ENCODE peak calls at places on chromosomes 4 and X, in five cellular contexts. One of them, this sample, is unnamed.
A peak's percentile ranks its signal among the peaks of the same experiment; 100 is the strongest.

GRCh38 chr4:148376151-148376550 is 66.1 kb downstream of the NR3C2 start:
- DNase-seq in AG04450: no peak
- DNase-seq in fibroblast of mammary gland: no peak
- DNase-seq in Peyer's patch: peak; percentile 25
- DNase-seq in ovary: peak; percentile 45
- DNase-seq in this sample: no peak

GRCh38 chr4:140249351-140249750 is 95.4 kb upstream of the MAML3 start:
- DNase-seq in AG04450: no peak
- DNase-seq in fibroblast of mammary gland: peak; percentile 59
- DNase-seq in Peyer's patch: no peak
- DNase-seq in ovary: no peak
- DNase-seq in this sample: no peak

GRCh38 chrX:63657821-63658220 is 127.2 kb downstream of the ARHGEF9 start:
- DNase-seq in AG04450: peak; percentile 34
- DNase-seq in fibroblast of mammary gland: peak; percentile 75
- DNase-seq in Peyer's patch: peak; percentile 16
- DNase-seq in ovary: peak; percentile 20
- DNase-seq in this sample: no peak

GRCh38 chr4:83331959-83332358 is 2.7 kb downstream of the HPSE start:
- DNase-seq in AG04450: no peak
- DNase-seq in fibroblast of mammary gland: no peak
- DNase-seq in Peyer's patch: no peak
- DNase-seq in ovary: no peak
- DNase-seq in this sample: no peak

GRCh38 chrX:70494441-70494840 is 49.8 kb downstream of the DLG3 start:
- DNase-seq in AG04450: no peak
- DNase-seq in fibroblast of mammary gland: peak; percentile 39
- DNase-seq in Peyer's patch: no peak
- DNase-seq in ovary: no peak
- DNase-seq in this sample: no peak

GRCh38 chr4:10787365-10787764 is 102.8 kb upstream of the CLNK start:
- DNase-seq in AG04450: no peak
- DNase-seq in fibroblast of mammary gland: no peak
- DNase-seq in Peyer's patch: no peak
- DNase-seq in ovary: no peak
- DNase-seq in this sample: no peak

GRCh38 chrX:13223868-13224555 is 95.8 kb downstream of the ATXN3L start:
- DNase-seq in AG04450: peak; percentile 55
- DNase-seq in fibroblast of mammary gland: peak; percentile 89
- DNase-seq in Peyer's patch: no peak
- DNase-seq in ovary: no peak
- DNase-seq in this sample: no peak

GRCh38 chr4:138775890-138776289 is 239.7 kb upstream of the NOCT start:
- DNase-seq in AG04450: no peak
- DNase-seq in fibroblast of mammary gland: peak; percentile 58
- DNase-seq in Peyer's patch: no peak
- DNase-seq in ovary: no peak
- DNase-seq in this sample: no peak

GRCh38 chr4:98462487-98462886 is 195.9 kb downstream of the TSPAN5 start:
- DNase-seq in AG04450: no peak
- DNase-seq in fibroblast of mammary gland: no peak
- DNase-seq in Peyer's patch: no peak
- DNase-seq in ovary: no peak
- DNase-seq in this sample: no peak

GRCh38 chr4:5921981-5922380 is 29.1 kb upstream of the CRMP1 start:
- DNase-seq in AG04450: no peak
- DNase-seq in fibroblast of mammary gland: no peak
- DNase-seq in Peyer's patch: no peak
- DNase-seq in ovary: no peak
- DNase-seq in this sample: no peak

GRCh38 chrX:21975827-21976226 is 35.3 kb downstream of the SMS start:
- DNase-seq in AG04450: peak; percentile 54
- DNase-seq in fibroblast of mammary gland: peak; percentile 76
- DNase-seq in Peyer's patch: no peak
- DNase-seq in ovary: no peak
- DNase-seq in this sample: no peak

GRCh38 chrX:9816094-9816700 is 30.0 kb downstream of the SHROOM2 start:
- DNase-seq in AG04450: no peak
- DNase-seq in fibroblast of mammary gland: no peak
- DNase-seq in Peyer's patch: no peak
- DNase-seq in ovary: no peak
- DNase-seq in this sample: no peak

GRCh38 chr4:159395693-159396092 is 292.8 kb downstream of the RAPGEF2 start:
- DNase-seq in AG04450: no peak
- DNase-seq in fibroblast of mammary gland: peak; percentile 62
- DNase-seq in Peyer's patch: no peak
- DNase-seq in ovary: no peak
- DNase-seq in this sample: no peak

GRCh38 chr4:122873146-122873545 is 46.5 kb downstream of the FGF2 start:
- DNase-seq in AG04450: no peak
- DNase-seq in fibroblast of mammary gland: no peak
- DNase-seq in Peyer's patch: no peak
- DNase-seq in ovary: no peak
- DNase-seq in this sample: no peak

GRCh38 chrX:118038614-118039365 is 77.8 kb downstream of the KLHL13 start:
- DNase-seq in AG04450: no peak
- DNase-seq in fibroblast of mammary gland: peak; percentile 31
- DNase-seq in Peyer's patch: no peak
- DNase-seq in ovary: no peak
- DNase-seq in this sample: no peak

GRCh38 chr4:85598936-85599335 is 124.0 kb downstream of the ARHGAP24 start:
- DNase-seq in AG04450: no peak
- DNase-seq in fibroblast of mammary gland: no peak
- DNase-seq in Peyer's patch: no peak
- DNase-seq in ovary: no peak
- DNase-seq in this sample: no peak

GRCh38 chrX:97126020-97126419 is 242.3 kb downstream of the RPA4 start:
- DNase-seq in AG04450: no peak
- DNase-seq in fibroblast of mammary gland: peak; percentile 51
- DNase-seq in Peyer's patch: no peak
- DNase-seq in ovary: no peak
- DNase-seq in this sample: no peak

GRCh38 chr4:75673959-75674328 is 733 bp upstream of the G3BP2 start:
- DNase-seq in AG04450: no peak
- DNase-seq in fibroblast of mammary gland: no peak
- DNase-seq in Peyer's patch: no peak
- DNase-seq in ovary: no peak
- DNase-seq in this sample: no peak

GRCh38 chr4:82484987-82485783 is 54.8 kb downstream of the ENOPH1 start:
- DNase-seq in AG04450: no peak
- DNase-seq in fibroblast of mammary gland: no peak
- DNase-seq in Peyer's patch: no peak
- DNase-seq in ovary: no peak
- DNase-seq in this sample: no peak

DNA sequence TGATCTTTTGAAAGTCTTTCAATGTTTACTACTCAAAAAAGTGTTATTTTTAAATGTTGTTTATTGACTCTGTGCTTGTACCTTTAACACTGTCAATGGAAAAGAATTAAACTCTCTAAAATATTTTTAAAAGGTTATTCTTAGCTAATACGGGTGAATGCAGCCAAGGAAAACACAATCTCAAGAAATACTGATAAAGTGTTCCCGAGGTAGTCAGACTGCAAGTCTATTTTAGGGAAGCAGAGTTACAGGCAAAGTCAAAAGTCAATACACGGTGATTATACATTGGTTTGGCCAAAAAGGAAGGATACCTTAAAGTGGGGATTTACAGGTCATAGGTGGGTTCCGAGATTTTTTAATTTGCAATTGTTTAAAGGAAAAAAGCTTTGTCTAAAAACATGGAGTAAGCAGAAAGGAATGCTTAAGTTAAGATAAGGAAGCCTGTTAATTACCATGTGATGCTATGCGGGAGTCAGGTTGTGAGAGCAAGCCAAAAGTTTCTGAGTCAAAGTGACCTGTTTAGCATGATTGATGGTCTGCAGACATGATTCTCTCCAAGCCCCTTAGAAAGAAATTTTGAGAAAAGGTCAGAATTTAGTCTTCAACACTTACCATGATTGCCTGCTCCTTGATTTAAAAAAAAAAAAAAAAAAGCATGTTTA is 288.4 kb downstream of the KLHL4 start:
- DNase-seq in AG04450: no peak
- DNase-seq in fibroblast of mammary gland: peak; percentile 0
- DNase-seq in Peyer's patch: no peak
- DNase-seq in ovary: peak; percentile 20
- DNase-seq in this sample: no peak
- H3K4me3 ChIP-seq in AG04450: no peak overlapping the region
- H3K4me3 ChIP-seq in fibroblast of mammary gland: no peak overlapping the region
- H3K4me3 ChIP-seq in Peyer's patch: no peak overlapping the region
- H3K4me3 ChIP-seq in ovary: no peak overlapping the region
- H3K4me3 ChIP-seq in this sample: no peak overlapping the region

GRCh38 chr4:38056024-38056685 is 96.0 kb downstream of the PTTG2 start:
- DNase-seq in AG04450: no peak
- DNase-seq in fibroblast of mammary gland: peak; percentile 71
- DNase-seq in Peyer's patch: no peak
- DNase-seq in ovary: no peak
- DNase-seq in this sample: no peak

GRCh38 chr4:38055566-38055965 is 95.4 kb downstream of the PTTG2 start:
- DNase-seq in AG04450: no peak
- DNase-seq in fibroblast of mammary gland: no peak
- DNase-seq in Peyer's patch: no peak
- DNase-seq in ovary: no peak
- DNase-seq in this sample: no peak

GRCh38 chr4:38060829-38061431 is 100.7 kb downstream of the PTTG2 start:
- DNase-seq in AG04450: no peak
- DNase-seq in fibroblast of mammary gland: peak; percentile 79
- DNase-seq in Peyer's patch: no peak
- DNase-seq in ovary: no peak
- DNase-seq in this sample: no peak

GRCh38 chr4:38062088-38062893 is 102.1 kb downstream of the PTTG2 start:
- DNase-seq in AG04450: peak; percentile 51
- DNase-seq in fibroblast of mammary gland: peak; percentile 86
- DNase-seq in Peyer's patch: peak; percentile 65
- DNase-seq in ovary: peak; percentile 88
- DNase-seq in this sample: peak; percentile 59

DNA sequence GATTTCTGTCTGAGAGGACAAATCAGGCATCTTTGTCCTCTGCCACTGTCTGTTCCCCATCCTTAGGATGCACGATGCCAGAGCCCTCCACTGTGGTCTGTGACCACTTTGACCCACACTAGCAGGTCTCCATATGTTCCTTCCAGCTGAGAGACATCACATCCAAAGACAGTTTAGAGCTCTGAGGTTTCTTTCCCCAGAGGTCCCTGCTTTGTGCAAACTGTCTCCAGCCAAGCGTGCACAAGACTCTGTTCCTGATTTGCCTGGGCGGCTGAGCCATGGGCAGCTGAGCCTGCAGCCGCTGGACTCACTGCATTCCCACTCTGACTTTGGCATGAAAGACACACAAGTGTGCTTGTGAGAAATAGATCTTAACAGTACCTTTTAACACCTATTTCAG is 98.0 kb downstream of the PTTG2 start:
- DNase-seq in AG04450: no peak
- DNase-seq in fibroblast of mammary gland: no peak
- DNase-seq in Peyer's patch: no peak
- DNase-seq in ovary: no peak
- DNase-seq in this sample: no peak
- H3K4me3 ChIP-seq in AG04450: no peak overlapping the region
- H3K4me3 ChIP-seq in fibroblast of mammary gland: no peak overlapping the region
- H3K4me3 ChIP-seq in Peyer's patch: no peak overlapping the region
- H3K4me3 ChIP-seq in ovary: no peak overlapping the region
- H3K4me3 ChIP-seq in this sample: no peak overlapping the region

DNA sequence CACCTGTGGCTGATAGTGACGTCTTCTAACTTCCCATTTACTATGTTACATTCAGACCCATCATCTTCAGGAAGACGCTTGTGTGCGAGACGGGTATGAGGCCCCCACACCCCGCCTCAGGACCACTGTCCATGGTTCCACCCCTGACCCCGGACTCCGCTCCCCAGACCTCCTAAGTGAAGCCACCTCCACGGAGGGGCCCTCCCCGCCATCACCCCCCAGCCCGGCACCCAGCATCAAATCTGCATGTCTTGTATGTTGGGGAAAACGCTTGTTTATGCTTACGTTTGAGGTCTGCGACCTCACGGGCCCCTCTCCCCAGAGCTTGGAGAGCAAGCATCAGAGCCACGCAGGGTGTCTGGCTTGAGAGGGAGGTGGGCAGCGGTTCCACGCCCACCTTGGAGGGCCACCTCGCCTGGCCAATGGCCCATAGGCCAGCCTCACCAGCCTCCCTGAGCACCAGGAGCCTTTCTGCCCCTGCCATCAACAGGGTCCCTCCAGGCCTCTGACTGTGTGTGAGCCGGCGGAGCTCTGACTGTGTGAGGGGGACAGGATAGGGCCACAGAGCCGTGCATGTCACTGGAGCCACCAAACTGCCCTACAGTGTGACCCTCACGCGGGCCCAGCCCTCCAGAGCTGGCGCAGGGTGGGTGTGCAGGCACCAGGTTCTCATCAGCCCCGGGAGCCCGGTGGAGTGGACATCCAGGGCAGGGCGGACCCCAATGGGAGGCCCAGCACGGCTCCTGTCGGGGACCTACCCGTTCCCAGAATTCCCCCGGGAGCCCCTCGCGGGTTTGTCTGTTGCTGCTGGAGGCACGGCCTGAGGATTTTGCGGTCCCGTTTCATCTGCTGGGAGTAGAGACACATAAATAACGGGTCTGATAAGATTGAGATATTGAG is 88.4 kb upstream of the NKX1-1 start:
- DNase-seq in AG04450: no peak
- DNase-seq in fibroblast of mammary gland: no peak
- DNase-seq in Peyer's patch: no peak
- DNase-seq in ovary: no peak
- DNase-seq in this sample: no peak
- H3K4me3 ChIP-seq in AG04450: no peak overlapping the region
- H3K4me3 ChIP-seq in fibroblast of mammary gland: no peak overlapping the region
- H3K4me3 ChIP-seq in Peyer's patch: no peak overlapping the region
- H3K4me3 ChIP-seq in ovary: no peak overlapping the region
- H3K4me3 ChIP-seq in this sample: no peak overlapping the region

GRCh38 chr4:184265566-184266351 is 48.1 kb upstream of the ENPP6 start:
- DNase-seq in AG04450: no peak
- DNase-seq in fibroblast of mammary gland: peak; percentile 21
- DNase-seq in Peyer's patch: peak; percentile 60
- DNase-seq in ovary: no peak
- DNase-seq in this sample: no peak
- H3K4me3 ChIP-seq in AG04450: no peak overlapping the region
- H3K4me3 ChIP-seq in fibroblast of mammary gland: no peak overlapping the region
- H3K4me3 ChIP-seq in Peyer's patch: no peak overlapping the region
- H3K4me3 ChIP-seq in ovary: no peak overlapping the region
- H3K4me3 ChIP-seq in this sample: no peak overlapping the region

DNA sequence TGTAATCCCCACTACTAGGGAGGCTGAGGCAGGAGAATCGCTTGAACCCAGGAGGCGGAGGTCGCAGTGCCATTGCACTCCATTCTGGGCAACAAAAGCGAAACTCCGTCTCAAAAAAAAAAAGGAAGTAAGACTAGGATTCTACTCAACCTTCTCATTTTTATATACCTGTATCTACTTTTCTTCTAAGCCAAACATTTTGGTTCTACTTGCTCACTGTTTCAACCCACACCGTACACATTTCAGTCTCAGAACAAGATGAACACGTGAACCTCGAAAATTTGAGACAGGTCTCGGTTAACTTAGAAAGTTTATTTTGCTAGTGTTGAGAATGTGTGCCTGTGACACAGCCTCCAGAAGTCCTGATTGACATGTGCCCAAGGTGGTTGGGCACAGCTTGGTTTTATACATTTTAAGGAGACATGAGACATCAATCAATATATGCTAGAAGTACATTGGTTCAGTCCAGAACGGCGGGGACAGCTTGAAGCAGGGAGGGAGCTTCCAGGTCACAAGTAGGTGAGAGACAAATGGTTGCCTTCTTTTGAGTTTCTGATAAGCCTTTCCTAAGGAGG is 3.7 kb downstream of the ADD1 start:
- DNase-seq in AG04450: no peak
- DNase-seq in fibroblast of mammary gland: no peak
- DNase-seq in Peyer's patch: no peak
- DNase-seq in ovary: no peak
- DNase-seq in this sample: no peak
- H3K4me3 ChIP-seq in AG04450: no peak overlapping the region
- H3K4me3 ChIP-seq in fibroblast of mammary gland: no peak overlapping the region
- H3K4me3 ChIP-seq in Peyer's patch: no peak overlapping the region
- H3K4me3 ChIP-seq in ovary: no peak overlapping the region
- H3K4me3 ChIP-seq in this sample: no peak overlapping the region